ENCODE peak calls at places on chromosomes 2 and 18, in six cellular contexts. One of them, this sample, is unnamed.

GRCh38 chr2:47783491-47784330 is 766 bp downstream of the MSH6 start:
- DNase-seq in ovary: peak; percentile 85
- DNase-seq in tibial nerve: peak; percentile 41
- DNase-seq in upper lobe of left lung: peak; percentile 73
- DNase-seq in H1: peak; percentile 51
- DNase-seq in stomach: peak; percentile 72
- DNase-seq in this sample: no peak

GRCh38 chr2:138452324-138452723 is 49.2 kb upstream of the SPOPL start:
- DNase-seq in H1: no peak
- DNase-seq in ovary: no peak
- DNase-seq in upper lobe of left lung: no peak
- DNase-seq in tibial nerve: no peak
- DNase-seq in stomach: no peak
- DNase-seq in this sample: no peak

GRCh38 chr2:65031341-65032015 is 24.7 kb upstream of the CEP68 start:
- DNase-seq in H1: no peak
- DNase-seq in tibial nerve: no peak
- DNase-seq in upper lobe of left lung: peak; percentile 31
- DNase-seq in ovary: no peak
- DNase-seq in stomach: peak; percentile 52
- DNase-seq in this sample: no peak

GRCh38 chr2:199471443-199472057 is 13.8 kb upstream of the SATB2 start:
- DNase-seq in upper lobe of left lung: peak; percentile 59
- DNase-seq in stomach: peak; percentile 63
- DNase-seq in H1: no peak
- DNase-seq in ovary: peak; percentile 29
- DNase-seq in tibial nerve: peak; percentile 38
- DNase-seq in this sample: no peak

GRCh38 chr2:234300393-234300792 is 196.5 kb downstream of the ARL4C start:
- DNase-seq in ovary: no peak
- DNase-seq in stomach: no peak
- DNase-seq in H1: no peak
- DNase-seq in tibial nerve: no peak
- DNase-seq in upper lobe of left lung: no peak
- DNase-seq in this sample: no peak

GRCh38 chr2:130263606-130264005 is 65.4 kb upstream of the TUBA3E start:
- DNase-seq in ovary: no peak
- DNase-seq in upper lobe of left lung: no peak
- DNase-seq in tibial nerve: no peak
- DNase-seq in H1: no peak
- DNase-seq in stomach: no peak
- DNase-seq in this sample: no peak

GRCh38 chr2:160252278-160252887 is 52.3 kb upstream of the ITGB6 start:
- DNase-seq in stomach: no peak
- DNase-seq in H1: no peak
- DNase-seq in ovary: no peak
- DNase-seq in upper lobe of left lung: no peak
- DNase-seq in tibial nerve: no peak
- DNase-seq in this sample: no peak

GRCh38 chr2:74002515-74003391 is 18.0 kb downstream of the TET3 start:
- DNase-seq in ovary: peak; percentile 87
- DNase-seq in H1: no peak
- DNase-seq in stomach: peak; percentile 87
- DNase-seq in upper lobe of left lung: peak; percentile 91
- DNase-seq in tibial nerve: peak; percentile 62
- DNase-seq in this sample: no peak

GRCh38 chr2:170436077-170436943 is 258.4 kb downstream of the MYO3B start:
- DNase-seq in upper lobe of left lung: no peak
- DNase-seq in ovary: no peak
- DNase-seq in stomach: no peak
- DNase-seq in tibial nerve: no peak
- DNase-seq in H1: peak; percentile 3
- DNase-seq in this sample: no peak

GRCh38 chr2:168948621-168949212 is 47.6 kb downstream of the G6PC2 start:
- DNase-seq in tibial nerve: no peak
- DNase-seq in H1: no peak
- DNase-seq in upper lobe of left lung: no peak
- DNase-seq in stomach: no peak
- DNase-seq in ovary: no peak
- DNase-seq in this sample: no peak

GRCh38 chr18:59612461-59612860 is 84.8 kb downstream of the CCBE1 start:
- DNase-seq in ovary: no peak
- DNase-seq in tibial nerve: peak; percentile 35
- DNase-seq in stomach: no peak
- DNase-seq in upper lobe of left lung: no peak
- DNase-seq in H1: no peak
- DNase-seq in this sample: peak; percentile 62

GRCh38 chr2:191064590-191064989 is 50.6 kb upstream of the STAT1 start:
- DNase-seq in H1: no peak
- DNase-seq in stomach: no peak
- DNase-seq in ovary: no peak
- DNase-seq in upper lobe of left lung: no peak
- DNase-seq in tibial nerve: no peak
- DNase-seq in this sample: no peak

GRCh38 chr18:49819768-49820662 is 6.7 kb upstream of the ACAA2 start:
- DNase-seq in ovary: no peak
- DNase-seq in tibial nerve: no peak
- DNase-seq in H1: no peak
- DNase-seq in upper lobe of left lung: peak; percentile 60
- DNase-seq in stomach: no peak
- DNase-seq in this sample: no peak

GRCh38 chr2:121073320-121074210 is 211.4 kb downstream of the TFCP2L1 start:
- DNase-seq in ovary: no peak
- DNase-seq in tibial nerve: no peak
- DNase-seq in upper lobe of left lung: no peak
- DNase-seq in stomach: no peak
- DNase-seq in H1: no peak
- DNase-seq in this sample: no peak

GRCh38 chr2:222076978-222077690 is 221.7 kb downstream of the PAX3 start:
- DNase-seq in tibial nerve: no peak
- DNase-seq in stomach: no peak
- DNase-seq in H1: no peak
- DNase-seq in upper lobe of left lung: no peak
- DNase-seq in ovary: no peak
- DNase-seq in this sample: no peak

GRCh38 chr2:83587309-83587708 is 871.8 kb downstream of the SUCLG1 start:
- DNase-seq in tibial nerve: no peak
- DNase-seq in ovary: no peak
- DNase-seq in H1: no peak
- DNase-seq in upper lobe of left lung: no peak
- DNase-seq in stomach: no peak
- DNase-seq in this sample: no peak

GRCh38 chr2:124081154-124081771 is 56.2 kb downstream of the CNTNAP5 start:
- DNase-seq in H1: no peak
- DNase-seq in upper lobe of left lung: no peak
- DNase-seq in stomach: no peak
- DNase-seq in ovary: no peak
- DNase-seq in tibial nerve: no peak
- DNase-seq in this sample: no peak

GRCh38 chr2:38480617-38481016 is 103.5 kb upstream of the ATL2 start:
- DNase-seq in stomach: no peak
- DNase-seq in tibial nerve: no peak
- DNase-seq in upper lobe of left lung: no peak
- DNase-seq in ovary: no peak
- DNase-seq in H1: no peak
- DNase-seq in this sample: no peak

GRCh38 chr2:27735263-27735904 is 36.1 kb upstream of the MRPL33 start:
- DNase-seq in ovary: peak; percentile 82
- DNase-seq in H1: peak; percentile 47
- DNase-seq in upper lobe of left lung: peak; percentile 92
- DNase-seq in stomach: peak; percentile 79
- DNase-seq in tibial nerve: peak; percentile 47
- DNase-seq in this sample: peak; percentile 94

GRCh38 chr2:133434962-133435668 is 133.1 kb downstream of the NCKAP5 start:
- DNase-seq in stomach: no peak
- DNase-seq in ovary: no peak
- DNase-seq in tibial nerve: no peak
- DNase-seq in upper lobe of left lung: no peak
- DNase-seq in H1: no peak
- DNase-seq in this sample: no peak

GRCh38 chr2:147782521-147782920 is 62.3 kb upstream of the ACVR2A start:
- DNase-seq in tibial nerve: no peak
- DNase-seq in ovary: no peak
- DNase-seq in H1: no peak
- DNase-seq in stomach: no peak
- DNase-seq in upper lobe of left lung: no peak
- DNase-seq in this sample: no peak

GRCh38 chr2:44075536-44075935 is 79.7 kb upstream of the LRPPRC start:
- DNase-seq in H1: no peak
- DNase-seq in ovary: no peak
- DNase-seq in upper lobe of left lung: no peak
- DNase-seq in stomach: no peak
- DNase-seq in tibial nerve: peak; percentile 21
- DNase-seq in this sample: no peak

GRCh38 chr2:69186614-69187013 is 173.6 kb downstream of the ANTXR1 start:
- DNase-seq in ovary: no peak
- DNase-seq in tibial nerve: no peak
- DNase-seq in H1: no peak
- DNase-seq in upper lobe of left lung: no peak
- DNase-seq in stomach: no peak
- DNase-seq in this sample: no peak

DNA sequence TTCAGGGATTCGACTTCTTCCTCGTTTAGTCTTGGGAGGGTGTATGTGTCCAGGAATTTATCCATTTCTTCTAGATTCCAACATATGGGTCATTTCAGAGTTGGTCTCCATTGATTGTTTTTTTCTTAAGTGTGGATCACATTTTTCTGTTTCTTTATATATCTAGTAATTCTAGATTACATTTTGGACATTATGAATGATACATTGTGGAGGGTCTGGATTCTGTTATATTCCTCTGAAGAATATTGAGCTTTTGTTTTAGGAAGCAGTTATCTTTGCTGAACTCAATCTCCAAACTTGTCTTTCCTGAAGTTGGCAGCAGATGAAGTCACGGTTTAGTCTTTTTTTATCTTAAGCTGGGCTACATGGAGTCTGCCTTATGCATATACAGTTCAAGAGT is 9.3 kb downstream of the FAM228B start:
- DNase-seq in ovary: no peak
- DNase-seq in H1: no peak
- DNase-seq in upper lobe of left lung: no peak
- DNase-seq in tibial nerve: no peak
- DNase-seq in stomach: no peak
- DNase-seq in this sample: no peak
- TF ChIP-seq EP300 in ovary: no peak
- TF ChIP-seq EP300 in H1: no peak
- TF ChIP-seq EP300 in upper lobe of left lung: no peak
- TF ChIP-seq EP300 in tibial nerve: no peak
- TF ChIP-seq EP300 in stomach: no peak
- TF ChIP-seq EP300 in this sample: no peak

GRCh38 chr2:240355001-240355891 is 80.2 kb upstream of the GPC1 start:
- DNase-seq in tibial nerve: no peak
- DNase-seq in ovary: peak; percentile 10
- DNase-seq in H1: no peak
- DNase-seq in stomach: no peak
- DNase-seq in upper lobe of left lung: no peak
- DNase-seq in this sample: no peak

GRCh38 chr2:240355962-240356361 is 79.5 kb upstream of the GPC1 start:
- DNase-seq in ovary: peak; percentile 9
- DNase-seq in tibial nerve: no peak
- DNase-seq in upper lobe of left lung: no peak
- DNase-seq in H1: no peak
- DNase-seq in stomach: no peak
- DNase-seq in this sample: no peak

GRCh38 chr2:240351826-240352426 is 83.5 kb upstream of the GPC1 start:
- DNase-seq in ovary: no peak
- DNase-seq in H1: no peak
- DNase-seq in tibial nerve: no peak
- DNase-seq in stomach: no peak
- DNase-seq in upper lobe of left lung: no peak
- DNase-seq in this sample: no peak

GRCh38 chr2:240353086-240353798 is 82.2 kb upstream of the GPC1 start:
- DNase-seq in ovary: no peak
- DNase-seq in stomach: no peak
- DNase-seq in tibial nerve: no peak
- DNase-seq in upper lobe of left lung: no peak
- DNase-seq in H1: no peak
- DNase-seq in this sample: no peak

GRCh38 chr2:240353944-240354343 is 81.5 kb upstream of the GPC1 start:
- DNase-seq in tibial nerve: no peak
- DNase-seq in stomach: no peak
- DNase-seq in upper lobe of left lung: no peak
- DNase-seq in ovary: no peak
- DNase-seq in H1: no peak
- DNase-seq in this sample: no peak
- H3K27me3 ChIP-seq in tibial nerve: no peaks in the 10 kb centered on the region
- H3K27me3 ChIP-seq in stomach: no peaks in the 10 kb centered on the region
- H3K27me3 ChIP-seq in upper lobe of left lung: no peaks in the 10 kb centered on the region
- H3K27me3 ChIP-seq in ovary: no peaks in the 10 kb centered on the region
- H3K27me3 ChIP-seq in H1: no peaks in the 10 kb centered on the region
- H3K27me3 ChIP-seq in this sample: no peaks in the 10 kb centered on the region

DNA sequence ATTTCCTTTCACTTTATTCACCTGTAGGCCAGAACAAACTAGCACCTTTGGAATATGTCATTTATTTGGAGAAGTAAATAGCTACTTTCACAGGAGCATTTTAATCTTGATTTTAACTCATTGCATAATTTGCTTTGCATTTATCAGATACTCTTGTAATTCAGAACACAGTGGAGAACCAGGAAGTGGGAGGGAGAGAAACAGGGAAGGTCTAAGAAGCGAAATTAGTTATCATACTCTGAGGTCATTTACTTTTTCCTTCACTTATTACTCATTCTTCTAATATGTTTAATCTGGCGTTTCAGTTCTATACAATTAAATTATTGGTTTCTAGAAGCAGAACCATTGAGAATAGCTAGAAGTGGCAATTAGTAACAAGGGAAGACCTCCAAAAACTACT is 20.7 kb downstream of the RBM44 start:
- DNase-seq in H1: no peak
- DNase-seq in upper lobe of left lung: no peak
- DNase-seq in stomach: no peak
- DNase-seq in tibial nerve: no peak
- DNase-seq in ovary: no peak
- DNase-seq in this sample: no peak
- H3K4me3 ChIP-seq in H1: no peak overlapping the region
- H3K4me3 ChIP-seq in upper lobe of left lung: no peak overlapping the region
- H3K4me3 ChIP-seq in stomach: no peak overlapping the region
- H3K4me3 ChIP-seq in tibial nerve: no peak overlapping the region
- H3K4me3 ChIP-seq in ovary: no peak overlapping the region
- H3K4me3 ChIP-seq in this sample: no peak overlapping the region

DNA sequence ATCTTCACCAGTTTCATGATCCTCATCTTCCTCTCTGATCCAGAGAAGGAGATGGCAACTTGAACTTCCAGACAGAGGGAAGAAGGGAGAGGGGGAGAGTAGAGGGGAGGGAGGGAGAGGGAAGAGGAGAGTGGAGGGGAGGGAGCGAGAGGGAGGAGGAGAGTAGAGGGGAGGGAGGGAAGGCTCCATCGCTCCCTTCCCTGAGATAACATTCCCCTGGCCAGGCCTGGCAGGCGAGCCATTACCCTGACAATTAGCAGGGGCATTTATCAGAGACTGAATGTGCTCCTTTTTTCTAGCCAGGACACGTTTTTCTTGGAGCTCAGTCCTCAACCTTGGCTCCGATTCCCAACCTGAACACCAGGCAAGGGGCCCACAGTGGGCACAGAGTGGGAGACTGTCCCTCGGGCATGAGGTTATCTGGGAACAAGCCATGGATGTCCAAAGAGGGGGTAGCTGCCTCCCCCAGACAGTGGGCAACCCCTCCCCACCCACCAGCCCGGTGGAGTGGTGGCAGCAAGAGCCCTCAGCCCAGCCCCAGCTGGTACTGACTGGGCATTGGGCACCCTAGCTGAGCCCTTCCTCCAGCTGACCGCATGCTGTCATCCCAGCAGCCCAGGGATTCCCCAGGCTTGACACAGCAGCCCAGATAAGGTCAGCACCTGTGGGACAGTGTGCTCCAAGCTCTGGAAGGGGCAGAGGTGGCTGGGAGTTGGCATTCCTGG is 81.8 kb downstream of the TNS1 start:
- DNase-seq in H1: no peak
- DNase-seq in upper lobe of left lung: peak; percentile 77
- DNase-seq in stomach: no peak
- DNase-seq in tibial nerve: no peak
- DNase-seq in ovary: no peak
- DNase-seq in this sample: no peak
- TF ChIP-seq EP300 in H1: no peak
- TF ChIP-seq EP300 in upper lobe of left lung: no peak
- TF ChIP-seq EP300 in stomach: peak; percentile 74
- TF ChIP-seq EP300 in tibial nerve: no peak
- TF ChIP-seq EP300 in ovary: no peak
- TF ChIP-seq EP300 in this sample: peak; percentile 51

This sample was measured in esophagus muscularis mucosa.